ENCODE peak calls at places on chromosomes 12 and 14, in four cellular contexts. D is fibroblast of lung; W is brain microvascular endothelial cell; N is CD4-positive, CD25-positive, alpha-beta regulatory T cell. A is an unnamed sample.

GRCh38 chr14:68694516-68695235 is 98.2 kb downstream of the ZFP36L1 start:
- DNase-seq in D (peak; percentile 80), W (no peak), N (no peak), A (no peak)

GRCh38 chr14:69010632-69011031 is 31.5 kb upstream of the ACTN1 start:
- DNase-seq in D (peak; percentile 45), W (no peak), N (no peak), A (no peak)

GRCh38 chr12:26740991-26741390 is 92.0 kb downstream of the ITPR2 start:
- DNase-seq in D (no peak), W (no peak), N (no peak), A (no peak)

GRCh38 chr12:8779862-8780261 is 42.6 kb upstream of the A2ML1 start:
- DNase-seq in D (no peak), W (no peak), N (no peak), A (no peak)

GRCh38 chr12:127149226-127149964 is 1117.6 kb upstream of the TMEM132C start:
- DNase-seq in D (peak; percentile 8), W (no peak), N (no peak), A (peak; percentile 8)

GRCh38 chr12:106276032-106276728 is 26.4 kb upstream of the TCP11L2 start:
- DNase-seq in D (no peak), W (no peak), N (no peak), A (no peak)

GRCh38 chr12:5076761-5077160 is 33.1 kb downstream of the KCNA5 start:
- DNase-seq in D (no peak), W (no peak), N (no peak), A (no peak)

GRCh38 chr14:65787461-65787860 is 374.9 kb downstream of the FUT8 start:
- DNase-seq in D (no peak), W (no peak), N (no peak), A (no peak)

GRCh38 chr14:91911474-91912032 is 35.9 kb downstream of the FBLN5 start:
- DNase-seq in D (peak; percentile 64), W (peak; percentile 5), N (peak; percentile 57), A (peak; percentile 14)

GRCh38 chr12:117292688-117293087 is 68.7 kb downstream of the NOS1 start:
- DNase-seq in D (no peak), W (no peak), N (no peak), A (no peak)

GRCh38 chr12:42469355-42470006 is 120.1 kb downstream of the PRICKLE1 start:
- DNase-seq in D (no peak), W (no peak), N (no peak), A (no peak)

GRCh38 chr12:50600364-50600763 is 95.6 kb downstream of the DIP2B start:
- DNase-seq in D (no peak), W (no peak), N (no peak), A (no peak)

GRCh38 chr14:95703805-95704204 is 10.1 kb downstream of the TCL1A start:
- DNase-seq in D (no peak), W (no peak), N (no peak), A (no peak)

GRCh38 chr12:94338395-94338794 is 121.3 kb downstream of the CEP83 start:
- DNase-seq in D (no peak), W (no peak), N (no peak), A (no peak)

GRCh38 chr14:100062602-100063001 is 2.6 kb upstream of the EVL start:
- DNase-seq in D (no peak), W (no peak), N (no peak), A (no peak)

GRCh38 chr14:30551460-30551859 is 7.5 kb upstream of the G2E3 start:
- DNase-seq in D (peak; percentile 28), W (peak; percentile 22), N (no peak), A (no peak)

GRCh38 chr14:64800000-64800399 is 79.7 kb downstream of the SPTB start:
- DNase-seq in D (peak; percentile 20), W (peak; percentile 42), N (no peak), A (no peak)

GRCh38 chr14:96274122-96274910 is 18.3 kb downstream of the BDKRB1 start:
- DNase-seq in D (peak; percentile 96), W (no peak), N (no peak), A (no peak)

GRCh38 chr12:128449146-128449894 is 182.3 kb downstream of the TMEM132C start:
- DNase-seq in D (no peak), W (no peak), N (no peak), A (no peak)

GRCh38 chr12:111544032-111544431 is 55.1 kb downstream of the ATXN2 start:
- DNase-seq in D (no peak), W (no peak), N (no peak), A (no peak)

GRCh38 chr14:95265106-95266094 is 54.3 kb downstream of the CLMN start:
- DNase-seq in D (peak; percentile 76), W (peak; percentile 96), N (no peak), A (no peak)

GRCh38 chr12:116628450-116628793 is 69.2 kb downstream of the MAP1LC3B2 start:
- DNase-seq in D (no peak), W (no peak), N (no peak), A (no peak)

GRCh38 chr14:70873627-70874026 is 33.6 kb upstream of the PCNX1 start:
- DNase-seq in D (no peak), W (no peak), N (peak; percentile 31), A (no peak)

GRCh38 chr12:52245962-52246577 is 13.0 kb downstream of the KRT7 start:
- DNase-seq in D (no peak), W (no peak), N (no peak), A (peak; percentile 12)

GRCh38 chr12:16076553-16076952 is 165.4 kb downstream of the DERA start:
- DNase-seq in D (peak; percentile 12), W (no peak), N (no peak), A (peak; percentile 28)

GRCh38 chr12:94074970-94075695 is 73.2 kb upstream of the PLXNC1 start:
- DNase-seq in D (peak; percentile 93), W (peak; percentile 76), N (peak; percentile 12), A (peak; percentile 62)

GRCh38 chr14:100086361-100086760 is 21.1 kb downstream of the EVL start:
- DNase-seq in D (no peak), W (no peak), N (no peak), A (no peak)

GRCh38 chr12:95623554-95624170 is 72.4 kb upstream of the USP44 start:
- DNase-seq in D (peak; percentile 86), W (peak; percentile 83), N (no peak), A (peak; percentile 35)

GRCh38 chr12:80702889-80703605 is 4.4 kb upstream of the MYF6 start:
- DNase-seq in D (peak; percentile 85), W (peak; percentile 71), N (no peak), A (no peak)

GRCh38 chr12:2397356-2398045 is 344.7 kb downstream of the CACNA1C start:
- DNase-seq in D (no peak), W (no peak), N (no peak), A (no peak)

GRCh38 chr12:25162866-25163265 is 32.1 kb downstream of the DNAI7 start:
- DNase-seq in D (no peak), W (no peak), N (no peak), A (no peak)

GRCh38 chr12:92621312-92621711 is 81.5 kb upstream of the PLEKHG7 start:
- DNase-seq in D (no peak), W (no peak), N (no peak), A (no peak)

GRCh38 chr12:8844665-8845064 is 22.2 kb downstream of the A2ML1 start:
- DNase-seq in D (peak; percentile 11), W (no peak), N (no peak), A (no peak)

GRCh38 chr12:4763549-4763948 is 43.3 kb downstream of the GALNT8 start:
- DNase-seq in D (peak; percentile 23), W (no peak), N (no peak), A (no peak)

GRCh38 chr12:80708535-80709328 is 1.3 kb downstream of the MYF6 start:
- DNase-seq in D (peak; percentile 19), W (no peak), N (no peak), A (no peak)

DNA sequence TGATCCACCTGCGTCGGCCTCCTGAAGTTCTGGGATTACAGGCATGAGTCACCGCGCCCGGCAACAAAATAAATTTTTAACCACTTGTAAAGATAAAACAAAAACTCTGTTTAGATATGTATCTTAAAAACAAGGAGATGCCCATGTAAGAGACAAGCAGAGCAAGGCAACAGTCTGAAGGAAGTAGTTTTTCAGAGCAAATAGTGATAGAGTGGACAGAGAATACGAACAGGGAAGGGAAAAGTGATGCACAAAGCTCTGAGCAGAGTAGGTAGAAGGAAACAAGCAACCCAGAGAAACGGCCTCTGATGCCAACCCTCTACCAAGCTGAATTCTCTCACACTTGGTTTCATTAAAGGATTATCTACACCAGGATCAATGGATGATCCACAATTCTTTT is 24.8 kb upstream of the CDKL1 start:
- DNase-seq in D (no peak), W (no peak), N (no peak), A (no peak)
- H3K36me3 ChIP-seq in D (peaks cover 8% of the 10 kb centered on the region), W (peaks cover 47% of the 10 kb centered on the region), N (peaks cover 48% of the 10 kb centered on the region), A (peaks cover 48% of the 10 kb centered on the region)

DNA sequence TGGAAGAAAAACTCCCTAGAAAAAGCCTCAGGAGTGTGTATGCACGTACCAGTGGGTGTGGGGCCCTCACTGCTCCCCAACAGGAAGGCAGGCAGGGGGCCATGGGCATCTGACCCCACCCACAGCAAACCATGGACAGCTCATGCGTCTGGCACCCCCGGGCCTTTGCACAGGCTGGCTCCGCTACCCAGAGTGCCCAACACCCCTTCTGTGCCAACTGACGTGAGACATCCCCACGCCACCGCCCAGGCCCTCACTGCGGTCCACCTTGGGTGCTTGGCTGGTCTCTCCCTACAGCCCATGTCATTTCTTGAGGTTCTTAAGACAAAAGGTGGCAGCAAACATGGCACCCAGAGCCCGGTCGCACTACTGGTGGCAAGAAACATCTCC is 91.4 kb downstream of the NCOR2 start:
- DNase-seq in D (no peak), W (no peak), N (no peak), A (no peak)
- H3K36me3 ChIP-seq in D (peaks cover 8% of the 10 kb centered on the region), W (peaks cover 58% of the 10 kb centered on the region), N (peaks cover 36% of the 10 kb centered on the region), A (peaks cover 69% of the 10 kb centered on the region)

GRCh38 chr12:103808239-103808880 is 32.7 kb downstream of the NT5DC3 start:
- DNase-seq in D (no peak), W (no peak), N (no peak), A (no peak)

GRCh38 chr12:103807561-103808238 is 33.3 kb downstream of the NT5DC3 start:
- DNase-seq in D (no peak), W (no peak), N (no peak), A (no peak)

GRCh38 chr12:103811791-103812190 is 29.2 kb downstream of the NT5DC3 start:
- DNase-seq in D (no peak), W (no peak), N (no peak), A (no peak)

GRCh38 chr12:103809154-103809553 is 31.9 kb downstream of the NT5DC3 start:
- DNase-seq in D (no peak), W (peak; percentile 28), N (no peak), A (no peak)

DNA sequence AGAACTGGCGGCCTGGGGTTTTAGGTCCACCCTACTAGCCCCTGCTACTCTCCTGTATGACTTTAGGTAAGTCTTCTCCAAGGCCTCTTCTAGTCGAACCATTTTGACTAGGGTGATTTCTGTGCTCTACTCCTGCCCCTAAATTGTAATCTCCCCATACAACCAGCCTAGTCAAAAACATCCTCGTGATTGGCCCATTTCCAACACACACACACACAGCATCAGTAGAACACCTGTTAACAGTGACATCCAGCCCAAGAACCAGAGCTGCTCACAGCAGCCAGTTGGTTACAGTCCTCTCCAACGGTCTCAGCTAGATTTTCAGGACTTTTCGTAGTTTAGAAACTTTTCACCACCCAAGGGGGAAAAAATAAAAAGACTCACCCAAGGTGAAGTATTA is 30.9 kb downstream of the NT5DC3 start:
- DNase-seq in D (no peak), W (no peak), N (no peak), A (no peak)
- H3K36me3 ChIP-seq in D (no peaks in the 10 kb centered on the region), W (no peaks in the 10 kb centered on the region), N (peaks cover 3% of the 10 kb centered on the region), A (peaks cover 16% of the 10 kb centered on the region)

DNA sequence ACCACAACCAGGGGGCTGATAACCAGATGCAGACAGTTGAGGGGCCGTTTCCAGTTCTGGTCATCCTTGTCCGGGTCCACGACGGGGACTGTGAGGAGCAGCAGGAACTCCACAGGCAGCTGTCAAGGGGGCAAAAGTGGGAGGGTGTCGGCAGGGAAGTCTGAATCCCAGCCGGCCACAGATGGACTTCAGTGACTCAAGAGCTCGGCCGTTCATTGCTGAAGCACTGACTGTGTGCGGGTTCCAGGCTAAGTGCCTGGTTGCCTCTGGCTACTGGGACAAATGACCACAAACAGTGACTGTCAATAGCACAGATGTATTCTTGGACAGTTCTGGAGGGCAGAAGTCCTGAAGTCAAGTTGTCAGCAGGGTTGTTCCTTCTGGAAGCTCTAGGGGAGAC is 19.6 kb downstream of the SLC8B1 start:
- DNase-seq in D (no peak), W (no peak), N (no peak), A (no peak)
- H3K36me3 ChIP-seq in D (peaks cover 3% of the 10 kb centered on the region), W (peaks cover 3% of the 10 kb centered on the region), N (peaks cover 81% of the 10 kb centered on the region), A (no peaks in the 10 kb centered on the region)